ENCODE peak calls at places on chromosomes 13 and 19, in nine cellular contexts. One of them, this sample, is unnamed. For H3K27me3 and H3K4me1, the result is how much of the 10 kb centered on the place peaks cover.

GRCh38 chr13:114164027-114164426 is 15.0 kb upstream of the CFAP97D2 start:
- DNase-seq in K562: no peak
- DNase-seq in tibial nerve: no peak
- DNase-seq in stomach: no peak
- DNase-seq in HepG2: no peak
- DNase-seq in ovary: no peak
- DNase-seq in H1: no peak
- DNase-seq in sigmoid colon: no peak
- DNase-seq in GM12878: no peak
- DNase-seq in this sample: no peak

GRCh38 chr19:4801085-4801619 is 9.6 kb downstream of the FEM1A start:
- DNase-seq in K562: no peak
- DNase-seq in tibial nerve: no peak
- DNase-seq in stomach: no peak
- DNase-seq in HepG2: no peak
- DNase-seq in ovary: no peak
- DNase-seq in H1: no peak
- DNase-seq in sigmoid colon: no peak
- DNase-seq in GM12878: no peak
- DNase-seq in this sample: no peak

GRCh38 chr13:50991624-50992610 is 82.3 kb downstream of the RNASEH2B start:
- DNase-seq in K562: no peak
- DNase-seq in tibial nerve: no peak
- DNase-seq in stomach: no peak
- DNase-seq in HepG2: no peak
- DNase-seq in ovary: no peak
- DNase-seq in H1: no peak
- DNase-seq in sigmoid colon: no peak
- DNase-seq in GM12878: peak
- DNase-seq in this sample: no peak

GRCh38 chr13:76016799-76017198 is 380.7 kb downstream of the LMO7 start:
- DNase-seq in K562: peak
- DNase-seq in tibial nerve: no peak
- DNase-seq in stomach: no peak
- DNase-seq in HepG2: peak
- DNase-seq in ovary: no peak
- DNase-seq in H1: no peak
- DNase-seq in sigmoid colon: no peak
- DNase-seq in GM12878: no peak
- DNase-seq in this sample: peak

GRCh38 chr19:13959962-13960862 is 7.9 kb downstream of the DCAF15 start:
- DNase-seq in K562: peak
- DNase-seq in tibial nerve: no peak
- DNase-seq in stomach: no peak
- DNase-seq in HepG2: no peak
- DNase-seq in ovary: no peak
- DNase-seq in H1: no peak
- DNase-seq in sigmoid colon: no peak
- DNase-seq in GM12878: no peak
- DNase-seq in this sample: no peak

GRCh38 chr13:74708629-74709028 is 574.4 kb upstream of the KLF12 start:
- DNase-seq in K562: no peak
- DNase-seq in tibial nerve: no peak
- DNase-seq in stomach: no peak
- DNase-seq in HepG2: no peak
- DNase-seq in ovary: no peak
- DNase-seq in H1: no peak
- DNase-seq in sigmoid colon: no peak
- DNase-seq in GM12878: no peak
- DNase-seq in this sample: no peak

GRCh38 chr19:32405431-32406160 is at the start of gene DPY19L3:
- DNase-seq in K562: peak
- DNase-seq in tibial nerve: peak
- DNase-seq in stomach: peak
- DNase-seq in HepG2: peak
- DNase-seq in ovary: peak
- DNase-seq in H1: peak
- DNase-seq in sigmoid colon: peak
- DNase-seq in GM12878: peak
- DNase-seq in this sample: peak

GRCh38 chr13:49053899-49054298 is 78.2 kb downstream of the FNDC3A start:
- DNase-seq in K562: no peak
- DNase-seq in tibial nerve: no peak
- DNase-seq in stomach: no peak
- DNase-seq in HepG2: no peak
- DNase-seq in ovary: no peak
- DNase-seq in H1: no peak
- DNase-seq in sigmoid colon: no peak
- DNase-seq in GM12878: no peak
- DNase-seq in this sample: no peak

GRCh38 chr13:32731074-32731473 is 144.8 kb downstream of the PDS5B start:
- DNase-seq in K562: no peak
- DNase-seq in tibial nerve: no peak
- DNase-seq in stomach: no peak
- DNase-seq in HepG2: no peak
- DNase-seq in ovary: no peak
- DNase-seq in H1: no peak
- DNase-seq in sigmoid colon: no peak
- DNase-seq in GM12878: no peak
- DNase-seq in this sample: no peak

GRCh38 chr19:51166846-51167490 is 24.9 kb downstream of the SIGLEC7 start:
- DNase-seq in K562: no peak
- DNase-seq in tibial nerve: peak
- DNase-seq in stomach: no peak
- DNase-seq in HepG2: no peak
- DNase-seq in ovary: no peak
- DNase-seq in H1: no peak
- DNase-seq in sigmoid colon: no peak
- DNase-seq in GM12878: no peak
- DNase-seq in this sample: peak

GRCh38 chr13:107271226-107271625 is 703.3 kb upstream of the ARGLU1 start:
- DNase-seq in K562: no peak
- DNase-seq in tibial nerve: no peak
- DNase-seq in stomach: no peak
- DNase-seq in HepG2: no peak
- DNase-seq in ovary: no peak
- DNase-seq in H1: peak
- DNase-seq in sigmoid colon: no peak
- DNase-seq in GM12878: no peak
- DNase-seq in this sample: no peak

GRCh38 chr19:19120308-19121156 is 17.7 kb downstream of the TMEM161A start:
- DNase-seq in K562: peak
- DNase-seq in tibial nerve: peak
- DNase-seq in stomach: peak
- DNase-seq in HepG2: peak
- DNase-seq in ovary: peak
- DNase-seq in H1: peak
- DNase-seq in sigmoid colon: peak
- DNase-seq in GM12878: no peak
- DNase-seq in this sample: peak

GRCh38 chr19:8423821-8424223 is 10.7 kb downstream of the MARCHF2 start:
- DNase-seq in K562: peak
- DNase-seq in tibial nerve: peak
- DNase-seq in stomach: peak
- DNase-seq in HepG2: peak
- DNase-seq in ovary: peak
- DNase-seq in H1: no peak
- DNase-seq in sigmoid colon: peak
- DNase-seq in GM12878: no peak
- DNase-seq in this sample: peak

GRCh38 chr13:100815476-100816046 is 141.0 kb upstream of the TMTC4 start:
- DNase-seq in K562: no peak
- DNase-seq in tibial nerve: no peak
- DNase-seq in stomach: no peak
- DNase-seq in HepG2: no peak
- DNase-seq in ovary: no peak
- DNase-seq in H1: peak
- DNase-seq in sigmoid colon: no peak
- DNase-seq in GM12878: no peak
- DNase-seq in this sample: no peak

GRCh38 chr19:8240274-8241229 is 31.4 kb downstream of the CERS4 start:
- DNase-seq in K562: peak
- DNase-seq in tibial nerve: peak
- DNase-seq in stomach: peak
- DNase-seq in HepG2: peak
- DNase-seq in ovary: peak
- DNase-seq in H1: peak
- DNase-seq in sigmoid colon: peak
- DNase-seq in GM12878: peak
- DNase-seq in this sample: peak

GRCh38 chr13:45747071-45747470 is 45.0 kb downstream of the CBY2 start:
- DNase-seq in K562: no peak
- DNase-seq in tibial nerve: no peak
- DNase-seq in stomach: no peak
- DNase-seq in HepG2: no peak
- DNase-seq in ovary: no peak
- DNase-seq in H1: no peak
- DNase-seq in sigmoid colon: no peak
- DNase-seq in GM12878: no peak
- DNase-seq in this sample: no peak

DNA sequence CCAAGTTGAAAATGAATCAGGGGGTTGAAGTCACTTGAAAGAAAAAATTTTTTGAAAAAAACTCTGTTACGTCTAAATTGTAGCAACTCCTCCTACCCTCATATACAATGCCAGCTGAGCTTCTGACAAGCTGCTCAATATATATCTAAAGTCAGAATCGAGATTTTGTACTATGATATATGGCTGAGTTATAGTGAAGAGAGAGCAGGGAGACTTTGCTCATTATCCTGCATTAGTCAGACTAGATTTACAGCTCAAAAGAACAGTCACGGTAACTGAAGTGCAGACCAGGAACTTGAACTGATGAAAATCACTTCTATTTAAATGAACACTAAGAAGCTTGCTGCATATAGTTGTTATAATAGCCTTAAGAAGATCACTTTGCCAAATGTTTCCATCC is 153.1 kb downstream of the LACC1 start:
- DNase-seq in K562: no peak
- DNase-seq in tibial nerve: no peak
- DNase-seq in stomach: no peak
- DNase-seq in HepG2: no peak
- DNase-seq in ovary: no peak
- DNase-seq in H1: no peak
- DNase-seq in sigmoid colon: no peak
- DNase-seq in GM12878: no peak
- DNase-seq in this sample: no peak
- TF ChIP-seq EP300 in K562: no peak
- TF ChIP-seq EP300 in tibial nerve: no peak
- TF ChIP-seq EP300 in stomach: no peak
- TF ChIP-seq EP300 in HepG2: no peak
- TF ChIP-seq EP300 in ovary: no peak
- TF ChIP-seq EP300 in H1: no peak
- TF ChIP-seq EP300 in sigmoid colon: no peak
- TF ChIP-seq EP300 in GM12878: no peak
- TF ChIP-seq EP300 in this sample: no peak

GRCh38 chr19:41529484-41530183 is 46.3 kb upstream of the CEACAM21 start:
- DNase-seq in K562: no peak
- DNase-seq in tibial nerve: no peak
- DNase-seq in stomach: no peak
- DNase-seq in HepG2: no peak
- DNase-seq in ovary: no peak
- DNase-seq in H1: no peak
- DNase-seq in sigmoid colon: no peak
- DNase-seq in GM12878: no peak
- DNase-seq in this sample: no peak

GRCh38 chr19:41530761-41531301 is 45.1 kb upstream of the CEACAM21 start:
- DNase-seq in K562: no peak
- DNase-seq in tibial nerve: peak
- DNase-seq in stomach: no peak
- DNase-seq in HepG2: no peak
- DNase-seq in ovary: no peak
- DNase-seq in H1: no peak
- DNase-seq in sigmoid colon: no peak
- DNase-seq in GM12878: no peak
- DNase-seq in this sample: no peak

GRCh38 chr19:41530184-41530534 is 45.8 kb upstream of the CEACAM21 start:
- DNase-seq in K562: no peak
- DNase-seq in tibial nerve: no peak
- DNase-seq in stomach: no peak
- DNase-seq in HepG2: no peak
- DNase-seq in ovary: no peak
- DNase-seq in H1: no peak
- DNase-seq in sigmoid colon: no peak
- DNase-seq in GM12878: no peak
- DNase-seq in this sample: no peak

GRCh38 chr19:41528106-41528505 is 47.9 kb upstream of the CEACAM21 start:
- DNase-seq in K562: no peak
- DNase-seq in tibial nerve: no peak
- DNase-seq in stomach: no peak
- DNase-seq in HepG2: no peak
- DNase-seq in ovary: no peak
- DNase-seq in H1: no peak
- DNase-seq in sigmoid colon: no peak
- DNase-seq in GM12878: no peak
- DNase-seq in this sample: no peak

DNA sequence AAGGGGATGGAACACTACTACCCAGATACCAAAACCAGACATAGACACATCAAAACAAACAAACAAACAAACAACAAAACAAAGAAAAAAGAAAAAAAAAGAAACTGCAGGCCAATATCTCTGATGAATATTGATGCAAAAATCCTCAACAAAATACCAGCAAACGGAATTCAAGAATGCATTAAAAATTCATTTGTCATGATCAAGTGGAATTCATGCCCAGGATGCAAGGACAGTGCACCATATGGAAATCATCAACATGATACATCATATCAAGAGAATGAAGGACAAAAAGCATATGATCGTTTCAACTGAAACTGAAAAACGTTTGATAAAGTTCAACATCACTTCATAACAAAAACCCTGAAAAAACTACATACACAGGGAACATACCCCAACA is 48.9 kb upstream of the CEACAM21 start:
- DNase-seq in K562: no peak
- DNase-seq in tibial nerve: no peak
- DNase-seq in stomach: no peak
- DNase-seq in HepG2: no peak
- DNase-seq in ovary: no peak
- DNase-seq in H1: no peak
- DNase-seq in sigmoid colon: no peak
- DNase-seq in GM12878: no peak
- DNase-seq in this sample: no peak
- H3K27me3 ChIP-seq in K562: under half
- H3K27me3 ChIP-seq in tibial nerve: under half
- H3K27me3 ChIP-seq in stomach: under half
- H3K27me3 ChIP-seq in HepG2: under half
- H3K27me3 ChIP-seq in ovary: under half
- H3K27me3 ChIP-seq in H1: under half
- H3K27me3 ChIP-seq in sigmoid colon: half or more
- H3K27me3 ChIP-seq in GM12878: under half
- H3K27me3 ChIP-seq in this sample: half or more

GRCh38 chr13:40922437-40923040 is 96.6 kb downstream of the ELF1 start:
- DNase-seq in K562: no peak
- DNase-seq in tibial nerve: no peak
- DNase-seq in stomach: no peak
- DNase-seq in HepG2: peak
- DNase-seq in ovary: peak
- DNase-seq in H1: no peak
- DNase-seq in sigmoid colon: no peak
- DNase-seq in GM12878: no peak
- DNase-seq in this sample: peak
- H3K4me1 ChIP-seq in K562: under half
- H3K4me1 ChIP-seq in tibial nerve: under half
- H3K4me1 ChIP-seq in stomach: under half
- H3K4me1 ChIP-seq in HepG2: under half
- H3K4me1 ChIP-seq in ovary: under half
- H3K4me1 ChIP-seq in H1: under half
- H3K4me1 ChIP-seq in sigmoid colon: under half
- H3K4me1 ChIP-seq in GM12878: under half
- H3K4me1 ChIP-seq in this sample: under half

GRCh38 chr13:86986448-86986847 is 684.7 kb upstream of the SLITRK5 start:
- DNase-seq in K562: no peak
- DNase-seq in tibial nerve: no peak
- DNase-seq in stomach: no peak
- DNase-seq in HepG2: peak
- DNase-seq in ovary: no peak
- DNase-seq in H1: no peak
- DNase-seq in sigmoid colon: no peak
- DNase-seq in GM12878: no peak
- DNase-seq in this sample: no peak
- TF ChIP-seq EP300 in K562: no peak
- TF ChIP-seq EP300 in tibial nerve: no peak
- TF ChIP-seq EP300 in stomach: no peak
- TF ChIP-seq EP300 in HepG2: no peak
- TF ChIP-seq EP300 in ovary: no peak
- TF ChIP-seq EP300 in H1: no peak
- TF ChIP-seq EP300 in sigmoid colon: no peak
- TF ChIP-seq EP300 in GM12878: no peak
- TF ChIP-seq EP300 in this sample: no peak